ENCODE peak calls at places on chromosomes 3 and 15, in nine cellular contexts. P is sigmoid colon; B is fibroblast of mammary gland; T is fibroblast of lung; J is CD8-positive, alpha-beta T cell; O is AG09309; E is OCI-LY7; G is ovary; M is uterus. U is an unnamed sample.
A peak's percentile ranks its signal among the peaks of the same experiment; 100 is the strongest.

GRCh38 chr3:53495518-53496501 is 1.4 kb downstream of the CACNA1D start:
- DNase-seq in G (no peak), P (peak; percentile 70), T (no peak), B (no peak), E (no peak), M (no peak), J (no peak), O (no peak), U (no peak)

GRCh38 chr3:58640700-58641372 is 25.7 kb downstream of the FAM3D start:
- DNase-seq in T (peak; percentile 70), P (peak; percentile 84), G (peak; percentile 60), B (peak; percentile 71), M (peak; percentile 60), E (peak; percentile 61), J (peak; percentile 37), O (peak; percentile 13), U (peak; percentile 82)

GRCh38 chr15:25933456-25934158 is 70.5 kb upstream of the ATP10A start:
- DNase-seq in P (peak; percentile 88), E (peak; percentile 91), G (peak; percentile 52), T (peak; percentile 78), O (peak; percentile 58), J (peak; percentile 64), M (peak; percentile 56), B (peak; percentile 85), U (peak; percentile 42)

GRCh38 chr15:35557544-35557943 is 11.6 kb upstream of the DPH6 start:
- DNase-seq in J (no peak), T (peak; percentile 90), E (no peak), G (no peak), P (no peak), O (peak; percentile 80), B (peak; percentile 96), M (no peak), U (peak; percentile 82)

GRCh38 chr15:80559320-80559693 is 135.8 kb upstream of the ABHD17C start:
- DNase-seq in E (no peak), J (no peak), P (no peak), M (no peak), G (no peak), T (peak; percentile 64), B (no peak), O (no peak), U (peak; percentile 68)

GRCh38 chr3:176274161-176274560 is 923.1 kb downstream of the TBL1XR1 start:
- DNase-seq in J (no peak), G (no peak), P (no peak), E (peak; percentile 17), B (no peak), O (no peak), M (no peak), T (no peak), U (no peak)

GRCh38 chr3:78912687-78913086 is 855.1 kb downstream of the ROBO1 start:
- DNase-seq in B (no peak), J (no peak), G (no peak), M (no peak), P (no peak), E (no peak), O (no peak), T (peak; percentile 14), U (no peak)

GRCh38 chr15:87722941-87723691 is 533.4 kb downstream of the NTRK3 start:
- DNase-seq in G (no peak), B (no peak), O (no peak), M (no peak), T (peak; percentile 32), P (no peak), J (no peak), E (no peak), U (no peak)

GRCh38 chr15:92463826-92464225 is 70.1 kb downstream of the ST8SIA2 start:
- DNase-seq in T (peak; percentile 51), G (no peak), M (no peak), B (peak; percentile 6), E (no peak), J (no peak), P (no peak), O (no peak), U (no peak)

GRCh38 chr3:169811606-169812123 is 1.0 kb upstream of the LRRIQ4 start:
- DNase-seq in P (no peak), G (no peak), T (peak; percentile 76), E (peak; percentile 47), M (no peak), B (peak; percentile 82), O (peak; percentile 32), J (peak; percentile 5), U (peak; percentile 76)
- H3K4me3 ChIP-seq in P (peak overlapping the region; percentile 54), G (peak overlapping the region; percentile 73), T (peak overlapping the region; percentile 50), E (peak overlapping the region; percentile 62), M (peak overlapping the region; percentile 45), B (peak overlapping the region; percentile 57), O (peak overlapping the region; percentile 48), J (peak overlapping the region; percentile 47), U (peak overlapping the region; percentile 67)

GRCh38 chr3:67819447-67819846 is 165.0 kb upstream of the SUCLG2 start:
- DNase-seq in J (no peak), T (no peak), G (no peak), P (no peak), E (peak; percentile 67), O (no peak), M (no peak), B (no peak), U (peak; percentile 9)
- TF ChIP-seq CTCF in J (no peak), T (no peak), G (no peak), P (no peak), E (peak; percentile 91), O (no peak), M (no peak), B (no peak), U (peak; percentile 37)

GRCh38 chr3:14650193-14650592 is 1.4 kb upstream of the CCDC174 start:
- DNase-seq in J (no peak), T (no peak), M (no peak), P (no peak), G (no peak), B (no peak), O (no peak), E (no peak), U (no peak)

GRCh38 chr3:14649466-14649865 is 2.1 kb upstream of the CCDC174 start:
- DNase-seq in T (no peak), O (no peak), P (no peak), M (no peak), G (no peak), J (no peak), B (no peak), E (no peak), U (no peak)

GRCh38 chr3:14646589-14647413 is 4.8 kb upstream of the CCDC174 start:
- DNase-seq in O (no peak), B (no peak), M (no peak), J (no peak), E (no peak), T (no peak), P (no peak), G (no peak), U (no peak)

GRCh38 chr3:14647976-14648955 is 3.3 kb upstream of the CCDC174 start:
- DNase-seq in E (no peak), G (no peak), M (no peak), B (no peak), P (no peak), T (no peak), O (no peak), J (no peak), U (no peak)

DNA sequence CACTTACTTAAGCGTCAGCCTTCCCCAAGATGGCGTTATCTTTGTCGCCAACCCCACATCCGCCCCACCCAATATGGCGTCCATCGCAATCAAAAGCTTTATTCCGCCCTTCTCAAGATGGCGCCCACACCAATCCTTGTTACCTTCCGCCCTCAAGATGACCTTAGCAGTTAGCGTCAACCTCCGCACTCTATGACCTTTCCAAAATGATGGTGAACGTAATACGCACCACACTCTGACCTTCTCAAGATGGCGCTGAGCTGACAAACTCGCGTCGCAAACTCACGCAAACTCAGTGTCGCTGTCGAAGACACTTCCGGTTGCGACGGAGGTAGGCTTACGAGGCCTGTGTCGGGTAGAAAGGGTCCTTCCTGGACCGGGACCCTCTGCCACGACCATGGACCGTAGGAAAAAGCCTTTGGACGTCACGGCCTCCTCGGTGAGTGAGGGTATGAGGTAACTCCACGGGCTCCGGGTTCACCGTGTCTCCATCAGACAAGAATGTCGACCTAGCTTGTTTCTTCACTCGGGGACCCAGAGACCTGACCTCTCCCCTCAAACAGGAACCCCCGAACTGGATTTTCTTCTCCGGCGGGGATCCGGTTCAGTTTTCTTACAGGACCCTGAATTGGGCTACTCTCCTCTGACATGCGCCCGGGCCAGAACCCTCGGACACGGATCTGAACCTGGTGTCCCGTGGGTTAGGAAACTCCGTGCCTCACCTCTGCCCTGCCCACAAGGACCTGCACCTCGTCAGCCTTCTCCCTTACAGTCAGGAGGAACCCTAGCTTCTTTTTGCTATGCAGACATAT is at the start of gene CCDC174:
- DNase-seq in G (peak; percentile 97), O (peak; percentile 98), T (peak; percentile 98), E (peak; percentile 100), B (peak; percentile 99), P (peak; percentile 98), M (peak; percentile 98), J (peak; percentile 92), U (peak; percentile 98)
- H3K4me3 ChIP-seq in G (peak within 1 kb of the TSS; percentile 68), O (peak within 1 kb of the TSS; percentile 83), T (peak within 1 kb of the TSS; percentile 74), E (peak within 1 kb of the TSS; percentile 92), B (peak within 1 kb of the TSS; percentile 99), P (peak within 1 kb of the TSS; percentile 73), M (peak within 1 kb of the TSS; percentile 85), J (peak within 1 kb of the TSS; percentile 74), U (peak within 1 kb of the TSS; percentile 98)

GRCh38 chr3:32733631-32734229 is 48.7 kb downstream of the CNOT10 start:
- DNase-seq in O (peak; percentile 11), B (peak; percentile 54), T (peak; percentile 16), P (no peak), E (peak; percentile 44), G (no peak), M (no peak), J (no peak), U (peak; percentile 70)
- TF ChIP-seq CTCF in O (peak; percentile 64), B (peak; percentile 71), T (peak; percentile 40), P (peak; percentile 37), E (peak; percentile 82), G (no peak), M (no peak), J (peak; percentile 25), U (peak; percentile 66)

DNA sequence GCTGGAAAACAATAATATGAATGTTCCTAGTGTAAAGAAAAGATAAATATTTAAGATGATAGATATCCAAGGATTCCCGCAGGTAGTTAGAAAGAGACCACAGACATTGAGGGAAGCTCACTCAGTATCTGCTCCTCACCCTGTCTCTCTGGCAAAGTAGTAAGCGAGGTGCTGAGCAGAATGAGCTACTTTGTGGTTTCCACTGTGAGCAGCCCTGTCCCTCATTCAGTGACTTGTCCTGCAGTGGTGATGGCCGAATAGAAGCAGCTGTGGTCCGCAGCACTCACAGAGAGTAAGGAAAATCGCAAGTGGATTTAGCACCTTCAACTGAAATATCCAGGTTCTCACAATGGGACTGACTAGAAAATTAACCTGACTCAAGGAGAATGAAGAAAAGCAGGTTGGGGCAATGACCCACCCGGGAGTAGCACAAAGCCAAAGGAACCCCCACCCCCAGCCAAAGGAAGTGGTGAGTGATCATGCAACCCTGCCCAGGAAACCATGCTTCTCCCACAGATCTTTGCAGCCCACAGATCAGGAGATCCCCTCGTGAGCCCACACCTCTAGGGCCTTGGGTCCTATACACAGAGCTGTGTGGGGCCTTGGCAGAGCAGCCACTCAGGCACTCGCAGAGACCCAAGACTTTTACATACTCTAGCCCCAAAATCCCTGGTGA is 21.8 kb upstream of the SLC25A38 start:
- DNase-seq in G (no peak), M (no peak), B (no peak), E (no peak), P (no peak), T (no peak), J (peak; percentile 29), O (no peak), U (no peak)
- H3K4me3 ChIP-seq in G (no peak overlapping the region), M (no peak overlapping the region), B (no peak overlapping the region), E (no peak overlapping the region), P (no peak overlapping the region), T (no peak overlapping the region), J (no peak overlapping the region), O (no peak overlapping the region), U (no peak overlapping the region)

GRCh38 chr3:30199855-30200254 is 406.5 kb upstream of the TGFBR2 start:
- DNase-seq in B (peak; percentile 89), M (no peak), G (no peak), T (peak; percentile 70), E (no peak), O (no peak), P (no peak), J (no peak), U (no peak)
- TF ChIP-seq CTCF in B (no peak), M (no peak), G (no peak), T (no peak), E (no peak), O (no peak), P (no peak), J (no peak), U (no peak)

U was measured in choroid plexus epithelial cell.